ENCODE peak calls at places on chromosomes 12 and 14, in eight cellular contexts. U is Caco-2; B is effector memory CD4-positive, alpha-beta T cell; D is cardiac muscle cell; M is right atrium auricular region; I is keratinocyte; X is neuronal stem cell; R is GM23248. P is an unnamed sample.
A peak's percentile ranks its signal among the peaks of the same experiment; 100 is the strongest.

GRCh38 chr14:96105921-96106441 is 66.8 kb downstream of the C14orf132 start:
- DNase-seq in U (no peak), D (no peak), I (no peak), X (no peak), M (no peak), B (no peak), R (peak; percentile 97), P (peak; percentile 44)

GRCh38 chr12:45268672-45269406 is 52.9 kb downstream of the ANO6 start:
- DNase-seq in U (no peak), R (peak; percentile 82), B (no peak), X (no peak), I (peak; percentile 42), M (peak; percentile 88), D (peak; percentile 94), P (peak; percentile 71)

GRCh38 chr12:77005699-77006098 is 59.7 kb downstream of the E2F7 start:
- DNase-seq in D (no peak), U (no peak), X (no peak), R (no peak), I (no peak), M (no peak), B (no peak), P (no peak)

GRCh38 chr12:68229956-68230355 is 4.3 kb upstream of the IL26 start:
- DNase-seq in M (no peak), B (no peak), D (no peak), X (no peak), R (no peak), U (no peak), I (peak; percentile 19), P (no peak)

GRCh38 chr12:2070440-2071045 is 17.8 kb downstream of the CACNA1C start:
- DNase-seq in B (no peak), R (no peak), X (no peak), U (no peak), I (no peak), M (no peak), D (no peak), P (no peak)

GRCh38 chr12:130440411-130441080 is 102.9 kb downstream of the PIWIL1 start:
- DNase-seq in B (no peak), D (no peak), M (no peak), I (no peak), U (no peak), R (no peak), X (no peak), P (no peak)

GRCh38 chr12:68785358-68785757 is 22.6 kb upstream of the MDM2 start:
- DNase-seq in D (peak; percentile 47), B (no peak), I (no peak), X (no peak), M (no peak), R (peak; percentile 60), U (no peak), P (no peak)

GRCh38 chr14:50622978-50623377 is 45.1 kb downstream of the SAV1 start:
- DNase-seq in U (no peak), I (no peak), D (no peak), M (no peak), B (no peak), R (no peak), X (no peak), P (no peak)

GRCh38 chr12:29241821-29242591 is 92.9 kb downstream of the FAR2 start:
- DNase-seq in R (peak; percentile 93), I (peak; percentile 26), U (no peak), X (peak; percentile 15), D (peak; percentile 87), B (no peak), M (peak; percentile 72), P (no peak)

GRCh38 chr12:49296836-49297694 is 2.1 kb downstream of the PRPH start:
- DNase-seq in X (no peak), R (peak; percentile 33), M (no peak), D (no peak), U (peak; percentile 93), I (no peak), B (peak; percentile 5), P (peak; percentile 72)

GRCh38 chr14:61153436-61153835 is 127.7 kb downstream of the TMEM30B start:
- DNase-seq in I (no peak), U (no peak), R (peak; percentile 22), M (no peak), X (no peak), B (no peak), D (no peak), P (no peak)

GRCh38 chr12:130958557-130959140 is 4.9 kb downstream of the ADGRD1 start:
- DNase-seq in U (no peak), M (no peak), I (no peak), D (no peak), X (no peak), R (no peak), B (no peak), P (no peak)

GRCh38 chr14:95157987-95158712 is 821 bp upstream of the DICER1 start:
- DNase-seq in M (no peak), R (peak; percentile 52), U (no peak), B (no peak), X (no peak), D (no peak), I (no peak), P (no peak)

GRCh38 chr12:11661491-11662085 is 12.1 kb downstream of the ETV6 start:
- DNase-seq in R (no peak), I (no peak), B (no peak), D (peak; percentile 38), M (no peak), U (no peak), X (no peak), P (peak; percentile 58)

GRCh38 chr14:49686425-49686824 is 1.6 kb downstream of the POLE2 start:
- DNase-seq in U (no peak), B (no peak), I (no peak), X (no peak), M (no peak), R (no peak), D (no peak), P (no peak)

GRCh38 chr14:69708586-69709169 is 58.3 kb upstream of the SRSF5 start:
- DNase-seq in R (peak; percentile 23), M (no peak), U (peak; percentile 53), I (no peak), B (no peak), D (no peak), X (peak; percentile 51), P (no peak)

GRCh38 chr12:71460318-71460717 is 20.7 kb downstream of the LGR5 start:
- DNase-seq in M (no peak), X (no peak), R (no peak), I (no peak), U (no peak), D (no peak), B (no peak), P (no peak)
- H3K4me3 ChIP-seq in M (no peak overlapping the region), X (no peak overlapping the region), R (no peak overlapping the region), I (no peak overlapping the region), U (no peak overlapping the region), D (no peak overlapping the region), B (no peak overlapping the region), P (no peak overlapping the region)

GRCh38 chr12:6548556-6549378 is 7.1 kb downstream of the IFFO1 start:
- DNase-seq in B (no peak), M (no peak), D (peak; percentile 77), R (peak; percentile 97), U (peak; percentile 43), X (no peak), I (no peak), P (no peak)
- H3K4me3 ChIP-seq in B (no peak overlapping the region), M (no peak overlapping the region), D (no peak overlapping the region), R (peak overlapping the region; percentile 69), U (no peak overlapping the region), X (no peak overlapping the region), I (no peak overlapping the region), P (no peak overlapping the region)

DNA sequence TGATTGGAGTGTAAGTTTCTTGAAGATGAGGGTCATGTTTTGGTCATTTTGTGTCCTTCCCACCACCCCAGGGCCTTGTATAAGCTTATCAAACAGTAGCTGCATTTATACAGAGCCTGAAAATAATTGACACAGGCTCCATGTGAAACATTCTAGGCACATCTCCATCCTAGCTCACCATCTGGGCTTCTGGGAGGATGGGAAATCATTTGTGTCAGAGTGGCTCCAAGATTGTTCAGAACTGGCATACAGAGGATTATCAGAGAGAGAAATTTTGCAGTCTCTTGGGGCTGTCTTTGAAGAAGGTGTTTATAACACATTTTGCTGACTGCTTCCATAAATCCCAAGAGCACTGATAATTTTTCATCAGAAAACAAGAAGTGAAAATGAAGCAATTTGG is 150.9 kb downstream of the DACT1 start:
- DNase-seq in M (no peak), D (no peak), I (no peak), B (no peak), R (no peak), U (no peak), X (no peak), P (no peak)
- H3K4me3 ChIP-seq in M (no peak overlapping the region), D (no peak overlapping the region), I (no peak overlapping the region), B (no peak overlapping the region), R (no peak overlapping the region), U (no peak overlapping the region), X (no peak overlapping the region), P (no peak overlapping the region)

GRCh38 chr14:25049127-25049558 is 804 bp downstream of the STXBP6 start:
- DNase-seq in B (no peak), M (no peak), D (peak; percentile 16), X (no peak), U (no peak), I (no peak), R (peak; percentile 53), P (peak; percentile 47)

GRCh38 chr14:25050494-25051170 is 685 bp upstream of the STXBP6 start:
- DNase-seq in D (peak; percentile 83), U (no peak), M (no peak), R (peak; percentile 92), X (peak; percentile 18), I (no peak), B (no peak), P (peak; percentile 24)

GRCh38 chr14:25049559-25050493 is at the start of gene STXBP6:
- DNase-seq in D (peak; percentile 78), I (no peak), U (peak; percentile 74), B (no peak), M (peak; percentile 76), R (peak; percentile 92), X (peak; percentile 71), P (peak; percentile 87)

GRCh38 chr14:25046301-25046943 is 3.5 kb downstream of the STXBP6 start:
- DNase-seq in B (no peak), U (no peak), R (no peak), D (no peak), I (no peak), X (no peak), M (no peak), P (no peak)

DNA sequence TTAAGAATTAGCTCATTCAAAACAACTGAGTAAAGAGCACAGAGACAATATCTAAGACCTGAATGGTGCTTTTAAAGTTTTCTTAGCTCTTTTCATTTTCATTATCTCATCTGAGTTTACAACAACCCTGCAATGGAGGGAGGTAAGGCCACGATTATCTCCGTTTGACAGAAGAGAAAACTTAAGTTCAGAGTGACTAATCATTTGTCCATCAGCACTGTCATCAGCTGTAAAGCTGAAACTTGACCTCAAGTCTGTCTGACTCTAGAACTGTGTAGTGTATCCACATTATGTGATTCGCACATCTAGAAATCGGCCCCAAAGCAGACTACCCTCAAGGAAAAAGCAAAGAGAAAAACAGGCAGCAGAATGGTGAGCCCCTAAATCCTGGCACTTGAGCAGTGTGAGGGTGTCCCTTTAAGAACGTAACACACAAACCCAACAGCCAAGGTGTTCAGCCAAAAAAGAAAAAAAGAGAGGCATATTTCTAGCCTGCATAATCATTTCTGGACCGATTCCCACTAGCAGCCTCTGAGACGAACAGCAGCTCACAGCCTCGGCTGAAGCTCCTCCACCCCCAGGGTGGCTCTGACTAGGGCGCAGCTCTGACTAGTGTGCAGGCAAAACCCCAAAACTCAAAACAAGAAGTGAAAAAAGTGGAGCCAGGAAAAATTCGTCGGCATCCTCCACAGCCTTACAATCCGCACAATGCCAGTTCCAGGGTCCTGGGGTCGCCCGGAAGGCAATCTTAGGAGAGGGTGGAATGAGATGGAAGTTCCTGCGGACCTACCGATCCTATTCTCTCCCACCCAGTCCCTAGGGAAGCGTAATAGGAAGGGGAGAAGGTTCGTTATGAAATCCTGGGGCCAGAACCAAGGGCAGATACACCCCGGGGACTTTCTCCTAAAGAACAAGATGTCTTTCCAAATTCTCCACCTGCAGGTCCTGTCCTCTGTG is 1.5 kb downstream of the STXBP6 start:
- DNase-seq in I (no peak), X (no peak), D (peak; percentile 87), B (no peak), R (peak; percentile 97), U (no peak), M (peak; percentile 73), P (peak; percentile 87)
- H3K4me3 ChIP-seq in I (peak overlapping the region; percentile 38), X (peak overlapping the region; percentile 91), D (no peak overlapping the region), B (no peak overlapping the region), R (peak overlapping the region; percentile 87), U (peak overlapping the region; percentile 87), M (peak overlapping the region; percentile 74), P (peak overlapping the region; percentile 51)